ENCODE peak calls at places on chromosome 18, in four cellular contexts. C is SIG-M5, E is ureter, H is neural progenitor cell. D is an unnamed sample.
A peak's percentile ranks its signal among the peaks of the same experiment; 100 is the strongest.

GRCh38 chr18:59382388-59382787 is 23.3 kb upstream of the LMAN1 start:
- DNase-seq in C (no peak), E (no peak), H (no peak), D (no peak)

GRCh38 chr18:36595818-36596215 is 233.0 kb downstream of the TPGS2 start:
- DNase-seq in C (no peak), E (no peak), H (no peak), D (no peak)

GRCh38 chr18:14976736-14977430 is 228.9 kb downstream of the ANKRD30B start:
- DNase-seq in C (no peak), E (no peak), H (no peak), D (no peak)

GRCh38 chr18:49170145-49170544 is 219.4 kb upstream of the SMAD7 start:
- DNase-seq in C (no peak), E (no peak), H (no peak), D (no peak)

GRCh38 chr18:78246588-78246987 is 733.0 kb upstream of the SALL3 start:
- DNase-seq in C (no peak), E (no peak), H (no peak), D (no peak)

GRCh38 chr18:28690836-28691835 is 514.2 kb upstream of the CDH2 start:
- DNase-seq in C (no peak), E (no peak), H (no peak), D (no peak)

GRCh38 chr18:56992777-56993176 is 154.1 kb upstream of the BOD1L2 start:
- DNase-seq in C (no peak), E (no peak), H (no peak), D (no peak)

GRCh38 chr18:39406941-39407340 is 1841.3 kb upstream of the CELF4 start:
- DNase-seq in C (no peak), E (no peak), H (no peak), D (no peak)

GRCh38 chr18:9695605-9696004 is 12.5 kb upstream of the RAB31 start:
- DNase-seq in C (no peak), E (peak; percentile 29), H (no peak), D (no peak)

GRCh38 chr18:60804412-60804811 is 431.8 kb upstream of the MC4R start:
- DNase-seq in C (no peak), E (no peak), H (no peak), D (no peak)

GRCh38 chr18:79525556-79526467 is 130.1 kb downstream of the NFATC1 start:
- DNase-seq in C (no peak), E (peak; percentile 70), H (no peak), D (no peak)

GRCh38 chr18:62781893-62782292 is 66.6 kb downstream of the PHLPP1 start:
- DNase-seq in C (no peak), E (no peak), H (no peak), D (peak; percentile 79)

GRCh38 chr18:52995875-52996274 is 655.9 kb downstream of the DCC start:
- DNase-seq in C (no peak), E (no peak), H (no peak), D (no peak)

GRCh38 chr18:13035249-13035914 is 44.2 kb downstream of the CEP192 start:
- DNase-seq in C (no peak), E (no peak), H (no peak), D (no peak)

GRCh38 chr18:35397976-35398375 is 20.8 kb upstream of the ZNF396 start:
- DNase-seq in C (no peak), E (no peak), H (no peak), D (no peak)

GRCh38 chr18:44579028-44579692 is 101.5 kb upstream of the SETBP1 start:
- DNase-seq in C (no peak), E (no peak), H (peak; percentile 64), D (no peak)

GRCh38 chr18:13448028-13448795 is 229.7 kb downstream of the LDLRAD4 start:
- DNase-seq in C (no peak), E (peak; percentile 39), H (no peak), D (no peak)

GRCh38 chr18:36158261-36158867 is 28.7 kb downstream of the ELP2 start:
- DNase-seq in C (no peak), E (no peak), H (no peak), D (no peak)

GRCh38 chr18:12420831-12421421 is 13.2 kb downstream of the PRELID3A start:
- DNase-seq in C (no peak), E (no peak), H (peak; percentile 90), D (no peak)

GRCh38 chr18:48928787-48929186 is 22.0 kb downstream of the SMAD7 start:
- DNase-seq in C (no peak), E (peak; percentile 77), H (peak; percentile 35), D (no peak)

GRCh38 chr18:68826111-68826510 is 28.2 kb downstream of the CCDC102B start:
- DNase-seq in C (no peak), E (no peak), H (no peak), D (peak; percentile 56)

GRCh38 chr18:8982416-8983183 is 119.9 kb upstream of the NDUFV2 start:
- DNase-seq in C (no peak), E (peak; percentile 54), H (peak; percentile 69), D (peak; percentile 24)

GRCh38 chr18:57940166-57940565 is 103.9 kb upstream of the NEDD4L start:
- DNase-seq in C (no peak), E (no peak), H (no peak), D (no peak)

GRCh38 chr18:38453880-38454279 is 888.3 kb upstream of the CELF4 start:
- DNase-seq in C (no peak), E (no peak), H (no peak), D (no peak)

GRCh38 chr18:53153281-53153680 is 813.3 kb downstream of the DCC start:
- DNase-seq in C (no peak), E (no peak), H (peak; percentile 44), D (no peak)

GRCh38 chr18:58528011-58528367 is 100.9 kb downstream of the ALPK2 start:
- DNase-seq in C (no peak), E (no peak), H (no peak), D (no peak)

GRCh38 chr18:13422541-13423147 is 204.1 kb downstream of the LDLRAD4 start:
- DNase-seq in C (no peak), E (no peak), H (no peak), D (no peak)

GRCh38 chr18:48676756-48677368 is 138.0 kb downstream of the CTIF start:
- DNase-seq in C (no peak), E (no peak), H (peak; percentile 92), D (peak; percentile 82)

GRCh38 chr18:29191263-29191662 is 1014.3 kb upstream of the CDH2 start:
- DNase-seq in C (no peak), E (no peak), H (peak; percentile 12), D (no peak)

GRCh38 chr18:57660961-57661360 is 39.3 kb upstream of the NARS1 start:
- DNase-seq in C (no peak), E (no peak), H (no peak), D (no peak)

GRCh38 chr18:60895181-60895580 is 438.0 kb upstream of the CDH20 start:
- DNase-seq in C (no peak), E (no peak), H (no peak), D (no peak)

GRCh38 chr18:43692291-43692690 is 415.0 kb upstream of the SYT4 start:
- DNase-seq in C (no peak), E (no peak), H (no peak), D (no peak)

GRCh38 chr18:41873730-41874129 is 81.3 kb upstream of the PIK3C3 start:
- DNase-seq in C (no peak), E (no peak), H (no peak), D (no peak)

GRCh38 chr18:39453882-39454281 is 1888.3 kb upstream of the CELF4 start:
- DNase-seq in C (no peak), E (no peak), H (no peak), D (no peak)

D was measured in HL-60.